ENCODE peak calls at places on chromosomes 7 and 10, in eight cellular contexts. D is endothelial cell of umbilical vein, C is transverse colon, Z is stomach, T is H1, J is upper lobe of left lung, O is breast epithelium, S is HCT116. W is an unnamed sample.

GRCh38 chr7:15309891-15310290 is 251.9 kb downstream of the AGMO start:
- DNase-seq in D (no peak), C (no peak), Z (no peak), T (no peak), J (no peak), O (no peak), S (no peak), W (no peak)

GRCh38 chr10:101397140-101397539 is 43.2 kb downstream of the BTRC start:
- DNase-seq in D (peak), C (no peak), Z (no peak), T (no peak), J (no peak), O (no peak), S (peak), W (no peak)

GRCh38 chr7:30136339-30136738 is 1.6 kb downstream of the MTURN start:
- DNase-seq in D (no peak), C (no peak), Z (no peak), T (no peak), J (no peak), O (no peak), S (no peak), W (no peak)

GRCh38 chr10:132972986-132973902 is 30.9 kb upstream of the CFAP46 start:
- DNase-seq in D (no peak), C (no peak), Z (no peak), T (no peak), J (peak), O (no peak), S (no peak), W (peak)

GRCh38 chr7:148306759-148307158 is 283.8 kb upstream of the C7orf33 start:
- DNase-seq in D (no peak), C (no peak), Z (no peak), T (no peak), J (no peak), O (no peak), S (no peak), W (no peak)

GRCh38 chr7:127768241-127768640 is 116.2 kb downstream of the SND1 start:
- DNase-seq in D (no peak), C (no peak), Z (no peak), T (no peak), J (no peak), O (no peak), S (no peak), W (no peak)

GRCh38 chr7:33459340-33459751 is 330.0 kb downstream of the BBS9 start:
- DNase-seq in D (peak), C (no peak), Z (no peak), T (peak), J (no peak), O (no peak), S (peak), W (no peak)

GRCh38 chr10:132793213-132793612 is 7.3 kb upstream of the NKX6-2 start:
- DNase-seq in D (no peak), C (no peak), Z (no peak), T (no peak), J (no peak), O (no peak), S (no peak), W (no peak)

GRCh38 chr7:51316262-51316665 is 345 bp downstream of the COBL start:
- DNase-seq in D (no peak), C (peak), Z (peak), T (no peak), J (peak), O (peak), S (no peak), W (peak)

GRCh38 chr10:17918187-17918903 is 33.4 kb upstream of the SLC39A12 start:
- DNase-seq in D (no peak), C (no peak), Z (no peak), T (no peak), J (no peak), O (no peak), S (no peak), W (no peak)

GRCh38 chr7:76225951-76226350 is 24.3 kb downstream of the SRRM3 start:
- DNase-seq in D (no peak), C (no peak), Z (no peak), T (no peak), J (no peak), O (no peak), S (no peak), W (no peak)

GRCh38 chr10:37490266-37490665 is 364.9 kb downstream of the ANKRD30A start:
- DNase-seq in D (no peak), C (no peak), Z (no peak), T (no peak), J (no peak), O (no peak), S (no peak), W (no peak)

GRCh38 chr7:104926189-104926904 is 87.7 kb upstream of the KMT2E start:
- DNase-seq in D (no peak), C (no peak), Z (no peak), T (no peak), J (no peak), O (no peak), S (no peak), W (no peak)

GRCh38 chr10:34622914-34623313 is 192.2 kb downstream of the PARD3 start:
- DNase-seq in D (no peak), C (no peak), Z (no peak), T (no peak), J (no peak), O (no peak), S (no peak), W (no peak)

GRCh38 chr10:31650010-31650409 is 278.6 kb downstream of the ARHGAP12 start:
- DNase-seq in D (peak), C (peak), Z (no peak), T (no peak), J (no peak), O (peak), S (no peak), W (peak)

GRCh38 chr10:88896336-88897018 is 16.4 kb downstream of the STAMBPL1 start:
- DNase-seq in D (no peak), C (peak), Z (no peak), T (no peak), J (no peak), O (no peak), S (peak), W (no peak)

GRCh38 chr10:81978238-81978637 is 103.2 kb downstream of the NRG3 start:
- DNase-seq in D (peak), C (no peak), Z (no peak), T (no peak), J (no peak), O (no peak), S (no peak), W (no peak)

GRCh38 chr7:81500631-81501030 is 269.2 kb downstream of the HGF start:
- DNase-seq in D (no peak), C (no peak), Z (no peak), T (no peak), J (no peak), O (no peak), S (no peak), W (no peak)

GRCh38 chr10:114367041-114367675 is 37.1 kb downstream of the AFAP1L2 start:
- DNase-seq in D (no peak), C (no peak), Z (no peak), T (no peak), J (no peak), O (no peak), S (no peak), W (no peak)

GRCh38 chr7:33503014-33503413 is 373.6 kb downstream of the BBS9 start:
- DNase-seq in D (no peak), C (no peak), Z (no peak), T (no peak), J (no peak), O (no peak), S (no peak), W (no peak)

GRCh38 chr10:24813866-24814265 is 90.2 kb upstream of the ARHGAP21 start:
- DNase-seq in D (no peak), C (no peak), Z (no peak), T (no peak), J (no peak), O (no peak), S (no peak), W (no peak)

GRCh38 chr7:111987115-111987826 is 218.9 kb downstream of the DOCK4 start:
- DNase-seq in D (peak), C (no peak), Z (no peak), T (no peak), J (no peak), O (no peak), S (no peak), W (no peak)

GRCh38 chr10:69458426-69459100 is 7.3 kb downstream of the TSPAN15 start:
- DNase-seq in D (no peak), C (peak), Z (peak), T (no peak), J (peak), O (no peak), S (peak), W (peak)

GRCh38 chr10:6239213-6239991 is 36.7 kb downstream of the PFKFB3 start:
- DNase-seq in D (peak), C (peak), Z (peak), T (no peak), J (peak), O (peak), S (peak), W (peak)

GRCh38 chr10:44998146-44998631 is 2.5 kb upstream of the ZNF22 start:
- DNase-seq in D (no peak), C (no peak), Z (no peak), T (no peak), J (peak), O (peak), S (no peak), W (peak)

GRCh38 chr7:44982535-44982923 is 3.7 kb upstream of the MYO1G start:
- DNase-seq in D (no peak), C (no peak), Z (no peak), T (no peak), J (no peak), O (no peak), S (no peak), W (no peak)
- TF ChIP-seq POLR2AphosphoS5 in D (no peak), C (no peak), Z (no peak), T (peak), J (no peak), O (no peak), S (no peak), W (no peak)

GRCh38 chr10:43389867-43390266 is 18.4 kb downstream of the FXYD4 start:
- DNase-seq in D (no peak), C (no peak), Z (no peak), T (no peak), J (no peak), O (no peak), S (no peak), W (peak)
- TF ChIP-seq POLR2AphosphoS5 in D (no peak), C (no peak), Z (no peak), T (no peak), J (no peak), O (no peak), S (no peak), W (no peak)

GRCh38 chr10:84176836-84177474 is 3.4 kb downstream of the GPR15LG start:
- DNase-seq in D (no peak), C (no peak), Z (no peak), T (no peak), J (no peak), O (no peak), S (no peak), W (no peak)

GRCh38 chr10:84176351-84176750 is 2.8 kb downstream of the GPR15LG start:
- DNase-seq in D (no peak), C (no peak), Z (no peak), T (no peak), J (no peak), O (no peak), S (no peak), W (no peak)

GRCh38 chr10:84175436-84175835 is 1.8 kb downstream of the GPR15LG start:
- DNase-seq in D (no peak), C (no peak), Z (no peak), T (no peak), J (no peak), O (no peak), S (no peak), W (no peak)

GRCh38 chr10:84173543-84173942 is at the start of gene GPR15LG:
- DNase-seq in D (no peak), C (peak), Z (no peak), T (no peak), J (no peak), O (no peak), S (no peak), W (no peak)

DNA sequence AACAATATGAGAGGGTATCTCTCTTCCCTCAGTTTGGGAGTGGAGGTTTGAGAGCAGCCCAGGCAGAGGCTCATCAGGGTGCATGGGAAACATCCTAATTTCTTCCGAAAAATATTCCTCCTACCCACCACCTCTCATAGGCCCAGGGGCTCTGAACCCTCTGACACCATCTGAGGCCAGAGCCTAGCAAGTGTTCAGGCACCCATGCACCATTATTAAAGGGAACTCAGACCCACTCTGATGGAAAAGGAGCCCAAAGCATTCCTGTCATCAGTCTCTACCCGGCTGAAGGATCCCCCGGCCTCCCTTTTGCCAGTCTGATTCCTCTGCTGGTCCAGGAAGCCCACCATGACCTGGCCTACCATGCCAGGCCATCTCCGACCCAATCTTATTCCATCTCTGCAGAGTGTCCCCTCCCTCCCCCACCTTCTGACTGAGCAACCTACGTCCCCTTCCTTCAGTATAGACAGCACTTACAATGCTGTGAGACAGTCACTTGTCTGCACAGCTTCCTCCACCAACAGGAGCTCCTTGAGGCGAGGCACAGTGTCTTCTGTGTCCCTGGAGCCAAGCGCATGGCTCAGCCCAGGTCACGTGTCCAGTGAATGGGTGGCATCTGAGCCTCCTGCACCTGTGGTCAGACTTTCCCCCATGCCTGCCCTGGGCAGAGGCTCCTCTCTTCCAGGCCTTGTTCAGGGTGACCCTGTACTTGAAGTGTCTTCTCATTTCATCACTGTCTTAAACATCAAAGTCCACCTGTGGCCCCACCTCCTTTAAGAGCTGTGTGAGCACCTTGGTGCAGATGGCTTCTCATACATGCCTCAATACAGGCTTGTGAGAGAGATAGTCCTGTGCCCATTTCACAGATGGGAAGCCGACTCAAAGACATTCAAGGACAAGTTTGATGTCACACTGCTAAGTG is 905 bp upstream of the GPR15LG start:
- DNase-seq in D (no peak), C (peak), Z (no peak), T (no peak), J (no peak), O (no peak), S (no peak), W (no peak)
- TF ChIP-seq POLR2AphosphoS5 in D (no peak), C (no peak), Z (no peak), T (no peak), J (no peak), O (no peak), S (no peak), W (no peak)

DNA sequence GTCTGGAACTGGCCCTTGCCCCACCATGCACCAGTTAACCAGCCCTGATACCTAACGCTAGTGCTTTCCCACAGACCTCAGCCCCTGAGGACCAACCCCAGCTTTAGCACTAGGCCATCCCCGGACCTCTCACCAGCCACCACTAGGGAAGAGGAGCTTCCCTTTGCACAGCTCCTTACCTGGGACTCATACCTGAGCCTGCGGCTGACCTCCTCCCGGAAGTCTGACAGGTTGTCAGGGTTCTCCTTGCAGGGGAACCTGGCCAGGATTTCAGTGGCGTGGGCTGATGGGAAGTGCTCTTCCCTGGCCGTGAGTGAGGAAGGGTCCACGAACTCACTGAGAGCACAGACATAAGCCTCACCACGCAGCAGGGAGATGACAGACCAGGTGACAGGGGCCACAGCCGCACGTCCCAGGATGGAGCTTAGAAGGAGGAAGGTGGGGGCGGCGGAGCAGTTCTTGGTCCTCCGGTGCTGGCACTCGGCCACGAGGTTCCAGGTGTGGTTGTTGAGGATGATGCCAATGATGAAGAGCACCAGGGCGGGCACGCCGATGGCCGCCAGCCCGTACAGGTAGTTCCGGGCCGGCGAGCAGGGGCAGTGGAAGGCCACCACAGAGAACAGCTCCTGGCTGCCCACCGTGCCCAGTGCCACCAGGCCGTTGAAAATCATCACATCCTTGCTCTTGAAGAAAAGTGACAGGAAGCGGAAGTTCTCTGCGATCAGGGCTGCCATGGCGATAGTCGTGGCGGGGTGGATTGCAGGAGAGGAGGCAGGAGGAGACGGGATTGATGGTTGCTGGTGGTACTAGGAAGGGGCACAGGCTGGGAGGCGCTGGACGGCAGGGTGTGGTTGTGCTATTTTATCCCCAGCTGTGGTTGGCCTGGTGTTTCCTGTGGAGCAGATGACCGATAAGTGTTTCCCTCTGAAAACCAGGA is 2.7 kb downstream of the CALHM2 start:
- DNase-seq in D (no peak), C (no peak), Z (no peak), T (no peak), J (no peak), O (no peak), S (no peak), W (no peak)
- TF ChIP-seq POLR2AphosphoS5 in D (no peak), C (no peak), Z (no peak), T (no peak), J (no peak), O (no peak), S (no peak), W (no peak)

W was measured in sigmoid colon.